ENCODE peak calls at places on chromosomes 3 and 15, in six cellular contexts. W is Karpas-422, G is H9, C is pons, T is Calu3, N is globus pallidus. I is an unnamed sample.

GRCh38 chr15:60582370-60583036 is 103.6 kb upstream of the ICE2 start:
- DNase-seq in C (no peak), W (no peak), G (no peak), N (no peak), T (no peak), I (no peak)

GRCh38 chr3:182618981-182619591 is 174.2 kb upstream of the ATP11B start:
- DNase-seq in W (no peak), G (no peak), N (no peak), C (no peak), T (peak), I (no peak)

GRCh38 chr3:30602946-30603345 is 3.5 kb upstream of the TGFBR2 start:
- DNase-seq in C (no peak), W (no peak), G (no peak), T (no peak), N (no peak), I (no peak)

GRCh38 chr3:146968204-146968651 is 363.1 kb upstream of the PLSCR5 start:
- DNase-seq in G (no peak), T (no peak), C (peak), N (no peak), W (no peak), I (peak)

GRCh38 chr3:98980915-98981596 is 79.6 kb upstream of the DCBLD2 start:
- DNase-seq in T (no peak), W (no peak), N (no peak), C (no peak), G (no peak), I (no peak)

GRCh38 chr3:142087676-142088075 is 61.7 kb downstream of the TFDP2 start:
- DNase-seq in C (no peak), W (no peak), N (no peak), T (no peak), G (no peak), I (no peak)

GRCh38 chr15:44529864-44530604 is 6.9 kb upstream of the EIF3J start:
- DNase-seq in N (no peak), W (no peak), G (no peak), T (no peak), C (no peak), I (no peak)

GRCh38 chr15:73318463-73319351 is 50.1 kb downstream of the HCN4 start:
- DNase-seq in G (peak), N (no peak), T (no peak), W (peak), C (no peak), I (no peak)

GRCh38 chr15:89143503-89144162 is 55.4 kb downstream of the ABHD2 start:
- DNase-seq in T (no peak), C (peak), G (no peak), N (peak), W (no peak), I (no peak)

GRCh38 chr15:43111354-43111753 is 5.5 kb upstream of the UBR1 start:
- DNase-seq in W (no peak), G (no peak), N (no peak), T (no peak), C (no peak), I (no peak)

GRCh38 chr15:71085809-71086208 is 29.5 kb upstream of the THSD4 start:
- DNase-seq in C (no peak), G (peak), T (no peak), W (no peak), N (no peak), I (no peak)

GRCh38 chr15:91625506-91625905 is 228.0 kb upstream of the SLCO3A1 start:
- DNase-seq in N (no peak), T (no peak), C (no peak), G (no peak), W (no peak), I (no peak)

GRCh38 chr3:5222283-5223005 is 34.9 kb downstream of the EDEM1 start:
- DNase-seq in N (no peak), C (no peak), T (no peak), G (no peak), W (no peak), I (no peak)

I was measured in HuH-7.